ENCODE peak calls at places on chromosomes 13 and 19, in nine cellular contexts. U, W, N, E, Q, K, P, G and H are unnamed samples.

GRCh38 chr13:20972731-20973130 is 70.2 kb upstream of the XPO4 start:
- DNase-seq in U (no peak), W (no peak), N (no peak), E (no peak), Q (no peak), K (no peak), P (no peak), G (no peak), H (no peak)

GRCh38 chr19:2627855-2628254 is 74.6 kb downstream of the GNG7 start:
- DNase-seq in U (no peak), W (no peak), N (peak), E (peak), Q (no peak), K (no peak), P (no peak), G (no peak), H (no peak)

GRCh38 chr13:109885235-109885634 is 98.9 kb upstream of the IRS2 start:
- DNase-seq in U (no peak), W (no peak), N (no peak), E (no peak), Q (no peak), K (no peak), P (no peak), G (no peak), H (no peak)

GRCh38 chr13:94389544-94390351 is 89.7 kb downstream of the DCT start:
- DNase-seq in U (no peak), W (no peak), N (no peak), E (peak), Q (no peak), K (no peak), P (no peak), G (no peak), H (no peak)

GRCh38 chr19:51071006-51071405 is 6.1 kb upstream of the KLK13 start:
- DNase-seq in U (no peak), W (no peak), N (no peak), E (no peak), Q (no peak), K (no peak), P (no peak), G (no peak), H (no peak)

GRCh38 chr13:44012910-44013309 is 133.2 kb downstream of the LACC1 start:
- DNase-seq in U (no peak), W (no peak), N (peak), E (no peak), Q (peak), K (no peak), P (peak), G (no peak), H (peak)

GRCh38 chr13:31236211-31236786 is 36.5 kb downstream of the B3GLCT start:
- DNase-seq in U (no peak), W (peak), N (peak), E (peak), Q (peak), K (no peak), P (peak), G (no peak), H (peak)

GRCh38 chr13:110023729-110024645 is 237.6 kb upstream of the IRS2 start:
- DNase-seq in U (no peak), W (no peak), N (peak), E (no peak), Q (peak), K (no peak), P (no peak), G (peak), H (no peak)

GRCh38 chr13:46165485-46166220 is 16.3 kb downstream of the LCP1 start:
- DNase-seq in U (no peak), W (no peak), N (peak), E (peak), Q (peak), K (no peak), P (peak), G (no peak), H (peak)

GRCh38 chr13:52463526-52463925 is 8.2 kb downstream of the CKAP2 start:
- DNase-seq in U (no peak), W (no peak), N (no peak), E (no peak), Q (no peak), K (no peak), P (no peak), G (no peak), H (no peak)

GRCh38 chr19:5002143-5002542 is 33.2 kb downstream of the KDM4B start:
- DNase-seq in U (no peak), W (no peak), N (peak), E (peak), Q (peak), K (no peak), P (no peak), G (no peak), H (peak)

GRCh38 chr19:4295972-4296771 is 6.0 kb downstream of the TMIGD2 start:
- DNase-seq in U (no peak), W (no peak), N (no peak), E (peak), Q (no peak), K (no peak), P (no peak), G (no peak), H (no peak)

GRCh38 chr19:2702170-2703076 is at the start of gene GNG7:
- DNase-seq in U (peak), W (peak), N (peak), E (peak), Q (peak), K (peak), P (no peak), G (peak), H (peak)

GRCh38 chr19:8609210-8610040 is 1.1 kb downstream of the ADAMTS10 start:
- DNase-seq in U (no peak), W (peak), N (peak), E (peak), Q (peak), K (no peak), P (no peak), G (peak), H (peak)

GRCh38 chr19:51926784-51927741 is at the start of gene ZNF613:
- DNase-seq in U (peak), W (peak), N (peak), E (peak), Q (peak), K (peak), P (peak), G (peak), H (peak)

GRCh38 chr13:20990910-20991525 is 70.4 kb downstream of the LATS2 start:
- DNase-seq in U (no peak), W (no peak), N (no peak), E (no peak), Q (no peak), K (no peak), P (no peak), G (no peak), H (no peak)

GRCh38 chr19:17243854-17244617 is 1.7 kb downstream of the NR2F6 start:
- DNase-seq in U (no peak), W (peak), N (no peak), E (peak), Q (no peak), K (no peak), P (no peak), G (no peak), H (no peak)

GRCh38 chr13:27371932-27372331 is 52.5 kb upstream of the GTF3A start:
- DNase-seq in U (no peak), W (no peak), N (no peak), E (no peak), Q (no peak), K (no peak), P (no peak), G (no peak), H (no peak)

GRCh38 chr13:101703081-101703480 is 250.6 kb downstream of the ITGBL1 start:
- DNase-seq in U (no peak), W (no peak), N (no peak), E (no peak), Q (no peak), K (no peak), P (no peak), G (no peak), H (no peak)

GRCh38 chr19:5719274-5719960 is 529 bp downstream of the LONP1 start:
- DNase-seq in U (no peak), W (no peak), N (peak), E (peak), Q (no peak), K (no peak), P (no peak), G (no peak), H (no peak)

GRCh38 chr13:37168922-37169321 is 63.5 kb upstream of the CSNK1A1L start:
- DNase-seq in U (no peak), W (no peak), N (no peak), E (no peak), Q (no peak), K (no peak), P (no peak), G (no peak), H (no peak)

GRCh38 chr13:111210488-111210887 is 95.4 kb downstream of the ARHGEF7 start:
- DNase-seq in U (no peak), W (peak), N (peak), E (peak), Q (peak), K (no peak), P (peak), G (no peak), H (peak)

GRCh38 chr13:107867701-107868661 is 347.4 kb downstream of the LIG4 start:
- DNase-seq in U (no peak), W (peak), N (peak), E (peak), Q (peak), K (no peak), P (no peak), G (no peak), H (no peak)